ENCODE peak calls at places on chromosome 4, in eight cellular contexts. E is hippocampal formation, K is B cell, V is T-cell, H is T-helper 2 cell, Z is left ventricle myocardium superior, M is fibroblast of lung, R is small intestine. W is an unnamed sample.

GRCh38 chr4:81724925-81725329 is 253.2 kb upstream of the RASGEF1B start:
- DNase-seq in E (peak), K (peak), V (peak), H (peak), Z (peak), M (peak), R (peak), W (peak)

GRCh38 chr4:105149771-105150170 is 3.1 kb downstream of the TET2 start:
- DNase-seq in E (no peak), K (no peak), V (no peak), H (no peak), Z (no peak), M (no peak), R (peak), W (no peak)

GRCh38 chr4:110245567-110245966 is 47.2 kb upstream of the ELOVL6 start:
- DNase-seq in E (no peak), K (no peak), V (no peak), H (no peak), Z (no peak), M (peak), R (no peak), W (no peak)

GRCh38 chr4:151674804-151675290 is 86.0 kb downstream of the GATB start:
- DNase-seq in E (peak), K (no peak), V (no peak), H (no peak), Z (peak), M (peak), R (peak), W (no peak)

GRCh38 chr4:88573995-88574394 is 18.3 kb upstream of the HERC3 start:
- DNase-seq in E (no peak), K (no peak), V (no peak), H (no peak), Z (no peak), M (peak), R (no peak), W (no peak)

GRCh38 chr4:99762728-99763127 is 53.9 kb upstream of the DAPP1 start:
- DNase-seq in E (no peak), K (no peak), V (no peak), H (no peak), Z (no peak), M (no peak), R (no peak), W (no peak)

GRCh38 chr4:128310266-128310697 is 22.7 kb upstream of the PGRMC2 start:
- DNase-seq in E (no peak), K (no peak), V (no peak), H (no peak), Z (peak), M (peak), R (peak), W (no peak)

GRCh38 chr4:1204286-1204827 is 32.0 kb upstream of the SPON2 start:
- DNase-seq in E (no peak), K (no peak), V (no peak), H (no peak), Z (no peak), M (no peak), R (no peak), W (no peak)

GRCh38 chr4:153159728-153160221 is 44.5 kb upstream of the TRIM2 start:
- DNase-seq in E (no peak), K (no peak), V (no peak), H (no peak), Z (no peak), M (peak), R (no peak), W (no peak)

GRCh38 chr4:184444215-184444952 is 30.0 kb downstream of the IRF2 start:
- DNase-seq in E (no peak), K (no peak), V (no peak), H (no peak), Z (no peak), M (no peak), R (no peak), W (no peak)

GRCh38 chr4:6926681-6927478 is 17.3 kb downstream of the TBC1D14 start:
- DNase-seq in E (no peak), K (no peak), V (peak), H (peak), Z (peak), M (peak), R (peak), W (peak)

GRCh38 chr4:156154978-156155377 is 201.3 kb upstream of the CTSO start:
- DNase-seq in E (no peak), K (no peak), V (no peak), H (no peak), Z (no peak), M (peak), R (no peak), W (no peak)

GRCh38 chr4:142817442-142817841 is 28.7 kb downstream of the INPP4B start:
- DNase-seq in E (no peak), K (no peak), V (no peak), H (no peak), Z (no peak), M (peak), R (no peak), W (peak)

GRCh38 chr4:69057620-69058409 is 38.5 kb upstream of the UGT2B7 start:
- DNase-seq in E (no peak), K (no peak), V (no peak), H (no peak), Z (no peak), M (peak), R (peak), W (no peak)

GRCh38 chr4:65089666-65090065 is 580.6 kb downstream of the EPHA5 start:
- DNase-seq in E (no peak), K (no peak), V (no peak), H (no peak), Z (no peak), M (no peak), R (no peak), W (no peak)

GRCh38 chr4:7103031-7103598 is 35.3 kb upstream of the GRPEL1 start:
- DNase-seq in E (peak), K (peak), V (peak), H (peak), Z (peak), M (peak), R (peak), W (peak)

GRCh38 chr4:3364634-3365314 is 72.0 kb downstream of the RGS12 start:
- DNase-seq in E (no peak), K (no peak), V (no peak), H (no peak), Z (no peak), M (no peak), R (no peak), W (no peak)

GRCh38 chr4:25759101-25759500 is 103.5 kb downstream of the SLC34A2 start:
- DNase-seq in E (no peak), K (no peak), V (no peak), H (no peak), Z (no peak), M (no peak), R (no peak), W (no peak)

GRCh38 chr4:148341980-148342800 is 100.0 kb downstream of the NR3C2 start:
- DNase-seq in E (no peak), K (no peak), V (no peak), H (no peak), Z (no peak), M (no peak), R (no peak), W (no peak)

GRCh38 chr4:39526810-39527295 is 386 bp downstream of the UGDH start:
- DNase-seq in E (no peak), K (no peak), V (no peak), H (peak), Z (no peak), M (no peak), R (peak), W (no peak)

GRCh38 chr4:40956726-40957255 is 207.0 kb downstream of the NSUN7 start:
- DNase-seq in E (no peak), K (no peak), V (no peak), H (no peak), Z (no peak), M (peak), R (no peak), W (no peak)

GRCh38 chr4:150375025-150375424 is 206.9 kb upstream of the MAB21L2 start:
- DNase-seq in E (no peak), K (no peak), V (no peak), H (no peak), Z (no peak), M (no peak), R (no peak), W (no peak)

GRCh38 chr4:7872264-7872771 is 67.3 kb downstream of the AFAP1 start:
- DNase-seq in E (no peak), K (no peak), V (no peak), H (no peak), Z (peak), M (peak), R (no peak), W (no peak)

GRCh38 chr4:87937523-87937922 is 38.0 kb upstream of the SPP1 start:
- DNase-seq in E (no peak), K (no peak), V (no peak), H (no peak), Z (no peak), M (no peak), R (no peak), W (no peak)

GRCh38 chr4:186749611-186750281 is 26.1 kb upstream of the FAT1 start:
- DNase-seq in E (no peak), K (no peak), V (no peak), H (no peak), Z (no peak), M (no peak), R (peak), W (no peak)

GRCh38 chr4:145840162-145840768 is 98.4 kb downstream of the ZNF827 start:
- DNase-seq in E (peak), K (peak), V (no peak), H (peak), Z (no peak), M (peak), R (peak), W (peak)

GRCh38 chr4:108170729-108171540 is 2.2 kb upstream of the LEF1 start:
- DNase-seq in E (no peak), K (peak), V (no peak), H (no peak), Z (no peak), M (no peak), R (no peak), W (no peak)

GRCh38 chr4:7398104-7398423 is 36.7 kb downstream of the PSAPL1 start:
- DNase-seq in E (no peak), K (no peak), V (no peak), H (no peak), Z (peak), M (peak), R (no peak), W (no peak)

GRCh38 chr4:7663075-7663541 is 228.4 kb upstream of the PSAPL1 start:
- DNase-seq in E (no peak), K (no peak), V (no peak), H (no peak), Z (peak), M (no peak), R (no peak), W (no peak)

GRCh38 chr4:77040265-77040664 is 35.5 kb downstream of the CCNI start:
- DNase-seq in E (no peak), K (no peak), V (no peak), H (no peak), Z (no peak), M (peak), R (no peak), W (no peak)

GRCh38 chr4:83516042-83516772 is 19.7 kb upstream of the GPAT3 start:
- DNase-seq in E (no peak), K (no peak), V (no peak), H (no peak), Z (no peak), M (peak), R (peak), W (no peak)

GRCh38 chr4:153464068-153464467 is 2.1 kb upstream of the TMEM131L start:
- DNase-seq in E (no peak), K (no peak), V (no peak), H (no peak), Z (no peak), M (no peak), R (no peak), W (no peak)

GRCh38 chr4:101356928-101357327 is 9.6 kb upstream of the PPP3CA start:
- DNase-seq in E (no peak), K (no peak), V (no peak), H (no peak), Z (no peak), M (peak), R (peak), W (no peak)

GRCh38 chr4:86855572-86855971 is 6.4 kb upstream of the SLC10A6 start:
- DNase-seq in E (no peak), K (no peak), V (no peak), H (no peak), Z (no peak), M (no peak), R (no peak), W (no peak)

GRCh38 chr4:26087108-26087507 is 173.1 kb downstream of the SMIM20 start:
- DNase-seq in E (no peak), K (no peak), V (no peak), H (no peak), Z (no peak), M (no peak), R (no peak), W (no peak)

GRCh38 chr4:118888666-118889312 is at the start of gene SYNPO2:
- DNase-seq in E (peak), K (peak), V (peak), H (no peak), Z (peak), M (peak), R (peak), W (peak)

GRCh38 chr4:183118585-183118984 is 19.5 kb downstream of the WWC2 start:
- DNase-seq in E (no peak), K (no peak), V (no peak), H (no peak), Z (no peak), M (peak), R (no peak), W (no peak)

GRCh38 chr4:74044676-74045075 is 6.2 kb upstream of the CXCL3 start:
- DNase-seq in E (no peak), K (no peak), V (no peak), H (no peak), Z (no peak), M (no peak), R (no peak), W (no peak)